ENCODE peak calls at places on chromosome 10, in five cellular contexts. A is mammary epithelial cell, P is heart right ventricle, R is body of pancreas, L is neural progenitor cell. Y is an unnamed sample. For H3K9me3, the result is how much of the 10 kb centered on the place peaks cover.

GRCh38 chr10:3435671-3436070 is 263.1 kb upstream of the PITRM1 start:
- DNase-seq in A (no peak), L (no peak), R (no peak), P (no peak), Y (peak)

GRCh38 chr10:17607603-17608332 is 9.4 kb downstream of the HACD1 start:
- DNase-seq in R (no peak), P (peak), A (peak), L (peak), Y (peak)

GRCh38 chr10:34650156-34650555 is 164.9 kb downstream of the PARD3 start:
- DNase-seq in A (no peak), L (no peak), R (no peak), P (no peak), Y (no peak)

GRCh38 chr10:77397103-77397502 is 240.5 kb downstream of the KCNMA1 start:
- DNase-seq in R (no peak), L (no peak), A (no peak), P (no peak), Y (no peak)

GRCh38 chr10:118853916-118854315 is 99.1 kb upstream of the CACUL1 start:
- DNase-seq in A (no peak), P (no peak), L (no peak), R (no peak), Y (no peak)

GRCh38 chr10:34758447-34758996 is 56.6 kb downstream of the PARD3 start:
- DNase-seq in R (no peak), A (peak), L (no peak), P (no peak), Y (peak)

GRCh38 chr10:22623624-22624263 is 90.6 kb downstream of the PIP4K2A start:
- DNase-seq in P (no peak), A (no peak), L (no peak), R (no peak), Y (no peak)

GRCh38 chr10:69051710-69052487 is 36.0 kb upstream of the SRGN start:
- DNase-seq in R (no peak), A (no peak), L (peak), P (peak), Y (no peak)

GRCh38 chr10:108052981-108053380 is 888.5 kb upstream of the SORCS1 start:
- DNase-seq in R (no peak), P (no peak), A (peak), L (no peak), Y (no peak)

GRCh38 chr10:119408969-119409371 is 133.5 kb downstream of the RGS10 start:
- DNase-seq in R (no peak), A (no peak), P (no peak), L (no peak), Y (no peak)

GRCh38 chr10:5461201-5461585 is 38.2 kb downstream of the CALML5 start:
- DNase-seq in L (no peak), R (no peak), P (no peak), A (no peak), Y (no peak)

GRCh38 chr10:44366936-44367630 is 17.8 kb downstream of the CXCL12 start:
- DNase-seq in L (no peak), P (no peak), A (no peak), R (no peak), Y (no peak)

GRCh38 chr10:79406683-79407396 is 38.6 kb downstream of the ZCCHC24 start:
- DNase-seq in P (no peak), A (no peak), R (peak), L (no peak), Y (no peak)

GRCh38 chr10:89475567-89475966 is 59.8 kb downstream of the SLC16A12 start:
- DNase-seq in P (no peak), A (no peak), R (no peak), L (no peak), Y (no peak)

GRCh38 chr10:74432841-74433594 is 282.0 kb downstream of the ADK start:
- DNase-seq in R (no peak), P (no peak), A (peak), L (no peak), Y (peak)

GRCh38 chr10:35433851-35434426 is 97.6 kb downstream of the CCNY start:
- DNase-seq in R (no peak), A (peak), P (no peak), L (no peak), Y (peak)

GRCh38 chr10:79192677-79193003 is 123.9 kb downstream of the ZMIZ1 start:
- DNase-seq in P (no peak), A (peak), R (no peak), L (no peak), Y (peak)

GRCh38 chr10:52213511-52213831 is 100.6 kb upstream of the DKK1 start:
- DNase-seq in R (peak), L (peak), A (peak), P (peak), Y (no peak)

GRCh38 chr10:35739998-35740397 is 97.9 kb upstream of the FZD8 start:
- DNase-seq in R (no peak), L (no peak), P (no peak), A (peak), Y (no peak)

GRCh38 chr10:103661951-103662405 is 168.5 kb downstream of the NEURL1 start:
- DNase-seq in L (no peak), R (no peak), A (no peak), P (no peak), Y (no peak)

GRCh38 chr10:21413680-21414079 is 111.8 kb downstream of the SKIDA1 start:
- DNase-seq in P (no peak), L (no peak), A (no peak), R (no peak), Y (no peak)

GRCh38 chr10:114393482-114393881 is 10.8 kb downstream of the AFAP1L2 start:
- DNase-seq in P (no peak), R (no peak), L (no peak), A (peak), Y (peak)

GRCh38 chr10:78787095-78787494 is 281.7 kb upstream of the ZMIZ1 start:
- DNase-seq in A (no peak), P (no peak), L (no peak), R (no peak), Y (no peak)

DNA sequence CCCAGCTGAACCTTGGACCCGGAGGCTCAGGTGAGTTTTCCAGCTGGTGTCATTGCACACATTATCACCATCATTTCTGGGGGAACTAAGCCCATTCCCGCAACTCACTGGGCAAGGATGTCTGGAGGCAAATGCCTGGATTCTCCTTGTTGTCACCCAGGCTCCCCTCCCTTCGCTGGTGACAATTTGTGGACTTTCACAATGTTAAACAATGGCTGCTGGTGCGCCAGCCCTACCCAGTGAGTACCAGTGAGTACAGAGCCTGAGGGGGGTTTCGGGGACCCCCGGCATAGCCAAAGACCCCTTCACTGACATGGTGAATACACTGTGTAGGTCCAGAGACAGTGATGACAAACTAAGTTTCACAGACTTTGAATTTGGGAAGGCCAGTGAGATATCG is 189.2 kb downstream of the ADARB2 start:
- DNase-seq in P (no peak), L (no peak), A (no peak), R (no peak), Y (no peak)
- H3K9me3 ChIP-seq in P (under half), L (under half), A (under half), R (under half), Y (under half)

GRCh38 chr10:71840177-71840711 is 10.8 kb downstream of the PSAP start:
- DNase-seq in A (peak), R (peak), P (peak), L (peak), Y (peak)
- H3K9me3 ChIP-seq in A (under half), R (under half), P (under half), L (under half), Y (under half)

DNA sequence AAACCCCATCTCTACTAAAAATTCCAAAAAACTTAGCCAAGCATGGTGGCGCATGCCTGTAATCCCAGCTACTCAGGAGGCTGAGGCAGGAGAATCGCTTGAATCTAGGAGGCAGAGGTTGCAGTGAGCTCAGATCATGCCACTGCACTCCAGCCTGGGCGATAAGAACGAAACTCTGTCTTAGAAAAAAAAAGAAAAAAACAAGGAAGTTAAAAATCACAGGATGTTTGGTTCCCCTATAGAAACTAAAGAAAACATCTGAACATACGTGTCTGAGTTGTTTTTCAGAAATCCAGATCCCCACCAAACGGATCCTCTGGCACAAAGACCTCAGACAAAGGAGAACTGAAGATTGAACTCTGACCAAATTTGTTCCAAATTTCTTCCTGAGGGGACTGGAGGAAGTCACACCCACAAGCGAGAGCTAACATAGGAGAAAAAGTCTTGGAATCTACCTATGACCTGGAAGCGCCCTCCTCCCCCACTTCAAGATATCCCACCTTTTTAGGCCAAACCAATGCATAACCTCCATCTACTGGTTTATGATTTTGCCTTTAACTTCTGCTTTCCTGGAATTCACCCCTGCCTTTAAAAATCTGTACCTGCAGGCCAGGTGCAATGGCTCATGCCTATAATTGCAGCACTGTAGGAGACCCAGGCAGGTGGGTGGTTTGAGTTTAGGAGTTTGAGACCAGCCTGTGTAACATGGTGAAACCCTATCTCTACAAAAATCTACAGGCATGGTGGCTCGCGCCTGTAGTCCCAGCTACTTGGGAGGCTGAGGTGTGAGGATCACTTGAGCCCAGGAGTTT is 19.7 kb upstream of the SIRT1 start:
- DNase-seq in L (no peak), A (no peak), R (no peak), P (no peak), Y (no peak)
- H3K9me3 ChIP-seq in L (under half), A (under half), R (under half), P (under half), Y (under half)

DNA sequence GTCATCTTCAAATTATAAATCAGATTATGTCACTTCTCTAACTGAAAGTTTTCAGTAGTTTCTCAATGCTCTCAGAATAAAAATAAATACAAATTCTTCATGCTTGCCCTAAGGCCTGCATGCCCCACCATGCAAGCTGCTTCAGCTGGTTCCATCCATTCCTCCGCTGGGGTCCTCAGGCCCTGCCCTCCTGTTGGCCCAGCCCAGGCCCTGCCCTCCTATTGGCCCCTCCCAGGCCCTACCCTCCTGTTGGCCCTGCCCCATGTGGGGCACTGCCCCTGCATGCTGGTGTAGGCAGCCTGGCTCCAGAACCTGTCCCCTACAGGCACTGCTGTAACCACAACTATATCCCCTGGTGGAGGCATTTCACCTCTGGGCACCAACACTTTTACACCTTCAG is 109.3 kb upstream of the TCERG1L start:
- DNase-seq in A (no peak), L (no peak), P (no peak), R (no peak), Y (no peak)
- H3K9me3 ChIP-seq in A (under half), L (under half), P (under half), R (under half), Y (under half)

Y was measured in SJSA1.